ENCODE peak calls at places on chromosomes 1 and 21, in nine cellular contexts. One of them, this sample, is unnamed.

GRCh38 chr21:37914211-37914900 is 1.9 kb downstream of the KCNJ6 start:
- DNase-seq in AG10803: peak
- DNase-seq in ELR: peak
- DNase-seq in cardiac fibroblast: peak
- DNase-seq in activated T-cell treated with anti-CD3 and anti-CD28 coated beads, Interleukin-2, amount 50 U/mL, for 72 hours: peak
- DNase-seq in psoas muscle: no peak
- DNase-seq in GM13977: no peak
- DNase-seq in HS-5: no peak
- DNase-seq in fibroblast of pulmonary artery: peak
- DNase-seq in this sample: peak

GRCh38 chr1:111648826-111649225 is 29.2 kb downstream of the RAP1A start:
- DNase-seq in AG10803: no peak
- DNase-seq in ELR: no peak
- DNase-seq in cardiac fibroblast: no peak
- DNase-seq in activated T-cell treated with anti-CD3 and anti-CD28 coated beads, Interleukin-2, amount 50 U/mL, for 72 hours: no peak
- DNase-seq in psoas muscle: peak
- DNase-seq in GM13977: no peak
- DNase-seq in HS-5: no peak
- DNase-seq in fibroblast of pulmonary artery: no peak
- DNase-seq in this sample: no peak

GRCh38 chr1:29478879-29479278 is 242.6 kb downstream of the PTPRU start:
- DNase-seq in AG10803: no peak
- DNase-seq in ELR: no peak
- DNase-seq in cardiac fibroblast: no peak
- DNase-seq in activated T-cell treated with anti-CD3 and anti-CD28 coated beads, Interleukin-2, amount 50 U/mL, for 72 hours: no peak
- DNase-seq in psoas muscle: no peak
- DNase-seq in GM13977: no peak
- DNase-seq in HS-5: no peak
- DNase-seq in fibroblast of pulmonary artery: no peak
- DNase-seq in this sample: no peak

GRCh38 chr1:157505481-157506272 is 46.6 kb downstream of the FCRL5 start:
- DNase-seq in AG10803: peak
- DNase-seq in ELR: peak
- DNase-seq in cardiac fibroblast: peak
- DNase-seq in activated T-cell treated with anti-CD3 and anti-CD28 coated beads, Interleukin-2, amount 50 U/mL, for 72 hours: peak
- DNase-seq in psoas muscle: no peak
- DNase-seq in GM13977: peak
- DNase-seq in HS-5: no peak
- DNase-seq in fibroblast of pulmonary artery: peak
- DNase-seq in this sample: peak

GRCh38 chr1:156149374-156150106 is 3.8 kb upstream of the SEMA4A start:
- DNase-seq in AG10803: no peak
- DNase-seq in ELR: no peak
- DNase-seq in cardiac fibroblast: no peak
- DNase-seq in activated T-cell treated with anti-CD3 and anti-CD28 coated beads, Interleukin-2, amount 50 U/mL, for 72 hours: no peak
- DNase-seq in psoas muscle: no peak
- DNase-seq in GM13977: peak
- DNase-seq in HS-5: no peak
- DNase-seq in fibroblast of pulmonary artery: no peak
- DNase-seq in this sample: no peak

GRCh38 chr21:45299864-45300785 is 12.4 kb upstream of the POFUT2 start:
- DNase-seq in AG10803: peak
- DNase-seq in ELR: peak
- DNase-seq in cardiac fibroblast: peak
- DNase-seq in activated T-cell treated with anti-CD3 and anti-CD28 coated beads, Interleukin-2, amount 50 U/mL, for 72 hours: no peak
- DNase-seq in psoas muscle: no peak
- DNase-seq in GM13977: no peak
- DNase-seq in HS-5: no peak
- DNase-seq in fibroblast of pulmonary artery: peak
- DNase-seq in this sample: no peak

GRCh38 chr1:240739139-240739538 is 127.2 kb upstream of the GREM2 start:
- DNase-seq in AG10803: peak
- DNase-seq in ELR: peak
- DNase-seq in cardiac fibroblast: peak
- DNase-seq in activated T-cell treated with anti-CD3 and anti-CD28 coated beads, Interleukin-2, amount 50 U/mL, for 72 hours: no peak
- DNase-seq in psoas muscle: no peak
- DNase-seq in GM13977: no peak
- DNase-seq in HS-5: no peak
- DNase-seq in fibroblast of pulmonary artery: peak
- DNase-seq in this sample: peak

GRCh38 chr1:1216770-1217620 is 3.0 kb upstream of the TNFRSF4 start:
- DNase-seq in AG10803: no peak
- DNase-seq in ELR: no peak
- DNase-seq in cardiac fibroblast: no peak
- DNase-seq in activated T-cell treated with anti-CD3 and anti-CD28 coated beads, Interleukin-2, amount 50 U/mL, for 72 hours: peak
- DNase-seq in psoas muscle: no peak
- DNase-seq in GM13977: no peak
- DNase-seq in HS-5: no peak
- DNase-seq in fibroblast of pulmonary artery: no peak
- DNase-seq in this sample: no peak

GRCh38 chr1:170731566-170732261 is 67.8 kb downstream of the PRRX1 start:
- DNase-seq in AG10803: peak
- DNase-seq in ELR: no peak
- DNase-seq in cardiac fibroblast: no peak
- DNase-seq in activated T-cell treated with anti-CD3 and anti-CD28 coated beads, Interleukin-2, amount 50 U/mL, for 72 hours: no peak
- DNase-seq in psoas muscle: no peak
- DNase-seq in GM13977: no peak
- DNase-seq in HS-5: no peak
- DNase-seq in fibroblast of pulmonary artery: no peak
- DNase-seq in this sample: peak

GRCh38 chr1:24374891-24375786 is 38.4 kb downstream of the STPG1 start:
- DNase-seq in AG10803: no peak
- DNase-seq in ELR: peak
- DNase-seq in cardiac fibroblast: no peak
- DNase-seq in activated T-cell treated with anti-CD3 and anti-CD28 coated beads, Interleukin-2, amount 50 U/mL, for 72 hours: no peak
- DNase-seq in psoas muscle: no peak
- DNase-seq in GM13977: no peak
- DNase-seq in HS-5: no peak
- DNase-seq in fibroblast of pulmonary artery: no peak
- DNase-seq in this sample: no peak

GRCh38 chr21:42962360-42963007 is 11.9 kb upstream of the PKNOX1 start:
- DNase-seq in AG10803: no peak
- DNase-seq in ELR: no peak
- DNase-seq in cardiac fibroblast: no peak
- DNase-seq in activated T-cell treated with anti-CD3 and anti-CD28 coated beads, Interleukin-2, amount 50 U/mL, for 72 hours: no peak
- DNase-seq in psoas muscle: no peak
- DNase-seq in GM13977: no peak
- DNase-seq in HS-5: no peak
- DNase-seq in fibroblast of pulmonary artery: no peak
- DNase-seq in this sample: no peak

GRCh38 chr1:163842546-163842945 is 520.8 kb downstream of the NUF2 start:
- DNase-seq in AG10803: peak
- DNase-seq in ELR: no peak
- DNase-seq in cardiac fibroblast: no peak
- DNase-seq in activated T-cell treated with anti-CD3 and anti-CD28 coated beads, Interleukin-2, amount 50 U/mL, for 72 hours: no peak
- DNase-seq in psoas muscle: no peak
- DNase-seq in GM13977: no peak
- DNase-seq in HS-5: no peak
- DNase-seq in fibroblast of pulmonary artery: no peak
- DNase-seq in this sample: peak

GRCh38 chr1:85576642-85577420 is 3.7 kb upstream of the CCN1 start:
- DNase-seq in AG10803: peak
- DNase-seq in ELR: peak
- DNase-seq in cardiac fibroblast: peak
- DNase-seq in activated T-cell treated with anti-CD3 and anti-CD28 coated beads, Interleukin-2, amount 50 U/mL, for 72 hours: peak
- DNase-seq in psoas muscle: peak
- DNase-seq in GM13977: peak
- DNase-seq in HS-5: no peak
- DNase-seq in fibroblast of pulmonary artery: peak
- DNase-seq in this sample: peak

GRCh38 chr1:93804412-93804811 is 74.6 kb downstream of the DNTTIP2 start:
- DNase-seq in AG10803: peak
- DNase-seq in ELR: peak
- DNase-seq in cardiac fibroblast: peak
- DNase-seq in activated T-cell treated with anti-CD3 and anti-CD28 coated beads, Interleukin-2, amount 50 U/mL, for 72 hours: no peak
- DNase-seq in psoas muscle: no peak
- DNase-seq in GM13977: no peak
- DNase-seq in HS-5: peak
- DNase-seq in fibroblast of pulmonary artery: peak
- DNase-seq in this sample: peak

GRCh38 chr1:87226341-87226760 is 102.3 kb upstream of the LMO4 start:
- DNase-seq in AG10803: peak
- DNase-seq in ELR: peak
- DNase-seq in cardiac fibroblast: peak
- DNase-seq in activated T-cell treated with anti-CD3 and anti-CD28 coated beads, Interleukin-2, amount 50 U/mL, for 72 hours: no peak
- DNase-seq in psoas muscle: peak
- DNase-seq in GM13977: no peak
- DNase-seq in HS-5: peak
- DNase-seq in fibroblast of pulmonary artery: peak
- DNase-seq in this sample: peak

GRCh38 chr1:18012686-18013085 is 94.9 kb upstream of the IGSF21 start:
- DNase-seq in AG10803: no peak
- DNase-seq in ELR: no peak
- DNase-seq in cardiac fibroblast: no peak
- DNase-seq in activated T-cell treated with anti-CD3 and anti-CD28 coated beads, Interleukin-2, amount 50 U/mL, for 72 hours: no peak
- DNase-seq in psoas muscle: no peak
- DNase-seq in GM13977: no peak
- DNase-seq in HS-5: no peak
- DNase-seq in fibroblast of pulmonary artery: no peak
- DNase-seq in this sample: no peak

GRCh38 chr1:229597877-229598276 is 28.0 kb downstream of the TAF5L start:
- DNase-seq in AG10803: peak
- DNase-seq in ELR: no peak
- DNase-seq in cardiac fibroblast: peak
- DNase-seq in activated T-cell treated with anti-CD3 and anti-CD28 coated beads, Interleukin-2, amount 50 U/mL, for 72 hours: no peak
- DNase-seq in psoas muscle: no peak
- DNase-seq in GM13977: no peak
- DNase-seq in HS-5: no peak
- DNase-seq in fibroblast of pulmonary artery: peak
- DNase-seq in this sample: peak

GRCh38 chr1:64912191-64912590 is 54.2 kb downstream of the JAK1 start:
- DNase-seq in AG10803: no peak
- DNase-seq in ELR: peak
- DNase-seq in cardiac fibroblast: no peak
- DNase-seq in activated T-cell treated with anti-CD3 and anti-CD28 coated beads, Interleukin-2, amount 50 U/mL, for 72 hours: peak
- DNase-seq in psoas muscle: no peak
- DNase-seq in GM13977: no peak
- DNase-seq in HS-5: no peak
- DNase-seq in fibroblast of pulmonary artery: no peak
- DNase-seq in this sample: no peak